ENCODE peak calls at places on chromosomes 6 and 20, in five cellular contexts. O is astrocyte of the cerebellum, D is tibial nerve, X is AG09309, G is heart left ventricle. B is an unnamed sample.

GRCh38 chr20:10842116-10842515 is 168.3 kb upstream of the JAG1 start:
- DNase-seq in O (no peak), G (no peak), D (no peak), X (no peak), B (no peak)

GRCh38 chr6:16420715-16421461 is 182.5 kb downstream of the GMPR start:
- DNase-seq in G (no peak), X (peak), D (no peak), O (peak), B (no peak)

GRCh38 chr6:134826889-134827737 is 122.8 kb downstream of the ALDH8A1 start:
- DNase-seq in D (peak), G (peak), O (peak), X (peak), B (peak)

GRCh38 chr6:24918641-24919403 is 16.9 kb downstream of the RIPOR2 start:
- DNase-seq in X (no peak), O (no peak), G (peak), D (no peak), B (no peak)

GRCh38 chr20:46809961-46810360 is 84.7 kb upstream of the EYA2 start:
- DNase-seq in X (no peak), D (no peak), O (no peak), G (no peak), B (no peak)

GRCh38 chr20:39850821-39851330 is 838.2 kb downstream of the MAFB start:
- DNase-seq in D (no peak), O (no peak), G (no peak), X (no peak), B (peak)

GRCh38 chr6:129632081-129632758 is 77.8 kb downstream of the ARHGAP18 start:
- DNase-seq in G (no peak), O (no peak), D (no peak), X (no peak), B (no peak)

GRCh38 chr20:49594143-49594928 is 26.4 kb upstream of the PTGIS start:
- DNase-seq in G (peak), X (peak), O (no peak), D (no peak), B (peak)

GRCh38 chr6:89411269-89412070 is 603 bp downstream of the RRAGD start:
- DNase-seq in D (no peak), X (no peak), G (peak), O (no peak), B (peak)

GRCh38 chr20:54472607-54473006 is 2.8 kb upstream of the DOK5 start:
- DNase-seq in G (no peak), X (no peak), O (no peak), D (no peak), B (no peak)

GRCh38 chr6:80005406-80005805 is 957 bp downstream of the TTK start:
- DNase-seq in D (no peak), O (no peak), G (no peak), X (no peak), B (no peak)
- H3K4me3 ChIP-seq in D (no peak), O (peak), G (no peak), X (peak), B (no peak)

GRCh38 chr20:380763-381580 is 412 bp downstream of the TRIB3 start:
- DNase-seq in D (no peak), G (peak), X (no peak), O (no peak), B (peak)
- TF ChIP-seq CTCF in D (no peak), G (no peak), X (no peak), O (peak), B (no peak)

GRCh38 chr6:5997420-5998093 is 9.2 kb downstream of the NRN1 start:
- DNase-seq in D (no peak), O (no peak), X (no peak), G (no peak), B (peak)
- H3K4me3 ChIP-seq in D (peak), O (no peak), X (no peak), G (peak), B (peak)

GRCh38 chr20:62805365-62805710 is 703 bp downstream of the OGFR start:
- DNase-seq in O (no peak), X (no peak), D (no peak), G (no peak), B (no peak)

GRCh38 chr20:62805711-62806382 is 1.2 kb downstream of the OGFR start:
- DNase-seq in D (no peak), O (no peak), G (no peak), X (no peak), B (no peak)

GRCh38 chr20:62802026-62802712 is 2.5 kb upstream of the OGFR start:
- DNase-seq in G (no peak), O (no peak), D (no peak), X (no peak), B (no peak)

GRCh38 chr20:62804632-62805364 is at the start of gene OGFR:
- DNase-seq in D (peak), O (no peak), X (no peak), G (peak), B (peak)

DNA sequence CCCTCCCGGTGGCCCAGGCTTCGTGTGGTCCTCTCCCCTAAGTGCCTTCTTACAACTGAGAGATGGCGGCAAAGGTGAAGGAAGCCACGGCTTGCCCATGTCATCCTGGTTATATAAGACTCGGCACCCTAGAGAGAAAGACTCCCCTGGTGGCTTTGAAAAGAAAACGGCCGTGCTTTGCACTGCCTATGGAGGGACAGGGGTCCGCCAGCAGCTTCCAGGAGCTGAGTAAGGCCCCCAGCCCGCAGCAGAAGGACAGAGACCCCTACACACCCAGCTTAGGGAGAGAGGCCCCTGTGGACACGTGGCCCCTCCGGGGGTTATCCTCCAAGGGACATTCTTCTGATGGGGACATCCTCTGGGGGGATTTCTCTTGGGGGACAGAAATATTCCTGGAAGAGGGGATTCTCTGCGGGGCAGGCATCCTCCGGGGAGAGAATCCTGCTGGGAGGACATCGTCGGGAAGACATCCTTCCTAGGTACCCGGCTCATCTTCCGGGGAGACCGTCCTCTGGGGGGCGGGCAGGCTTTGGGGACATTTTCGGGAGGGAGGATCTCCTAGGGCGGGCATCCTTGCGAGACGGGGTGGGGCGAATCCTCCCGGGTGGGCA is 509 bp upstream of the OGFR start:
- DNase-seq in O (no peak), X (no peak), G (no peak), D (no peak), B (no peak)
- TF ChIP-seq CTCF in O (peak), X (peak), G (no peak), D (no peak), B (no peak)

GRCh38 chr6:163793584-163793983 is 379.1 kb downstream of the QKI start:
- DNase-seq in D (no peak), X (peak), G (no peak), O (peak), B (no peak)
- H3K4me3 ChIP-seq in D (no peak), X (no peak), G (no peak), O (no peak), B (no peak)

GRCh38 chr6:32085759-32086458 is 23.2 kb downstream of the TNXB start:
- DNase-seq in X (no peak), G (no peak), D (no peak), O (no peak), B (no peak)

GRCh38 chr6:32089082-32089828 is 19.9 kb downstream of the TNXB start:
- DNase-seq in D (no peak), O (no peak), G (no peak), X (no peak), B (no peak)

GRCh38 chr6:32086661-32087573 is 22.2 kb downstream of the TNXB start:
- DNase-seq in D (no peak), O (peak), X (peak), G (no peak), B (no peak)

GRCh38 chr6:32088487-32089049 is 20.6 kb downstream of the TNXB start:
- DNase-seq in X (no peak), O (no peak), G (no peak), D (no peak), B (no peak)

GRCh38 chr6:32087574-32088486 is 21.3 kb downstream of the TNXB start:
- DNase-seq in D (peak), X (no peak), G (peak), O (no peak), B (peak)
- TF ChIP-seq CTCF in D (peak), X (no peak), G (peak), O (peak), B (peak)

DNA sequence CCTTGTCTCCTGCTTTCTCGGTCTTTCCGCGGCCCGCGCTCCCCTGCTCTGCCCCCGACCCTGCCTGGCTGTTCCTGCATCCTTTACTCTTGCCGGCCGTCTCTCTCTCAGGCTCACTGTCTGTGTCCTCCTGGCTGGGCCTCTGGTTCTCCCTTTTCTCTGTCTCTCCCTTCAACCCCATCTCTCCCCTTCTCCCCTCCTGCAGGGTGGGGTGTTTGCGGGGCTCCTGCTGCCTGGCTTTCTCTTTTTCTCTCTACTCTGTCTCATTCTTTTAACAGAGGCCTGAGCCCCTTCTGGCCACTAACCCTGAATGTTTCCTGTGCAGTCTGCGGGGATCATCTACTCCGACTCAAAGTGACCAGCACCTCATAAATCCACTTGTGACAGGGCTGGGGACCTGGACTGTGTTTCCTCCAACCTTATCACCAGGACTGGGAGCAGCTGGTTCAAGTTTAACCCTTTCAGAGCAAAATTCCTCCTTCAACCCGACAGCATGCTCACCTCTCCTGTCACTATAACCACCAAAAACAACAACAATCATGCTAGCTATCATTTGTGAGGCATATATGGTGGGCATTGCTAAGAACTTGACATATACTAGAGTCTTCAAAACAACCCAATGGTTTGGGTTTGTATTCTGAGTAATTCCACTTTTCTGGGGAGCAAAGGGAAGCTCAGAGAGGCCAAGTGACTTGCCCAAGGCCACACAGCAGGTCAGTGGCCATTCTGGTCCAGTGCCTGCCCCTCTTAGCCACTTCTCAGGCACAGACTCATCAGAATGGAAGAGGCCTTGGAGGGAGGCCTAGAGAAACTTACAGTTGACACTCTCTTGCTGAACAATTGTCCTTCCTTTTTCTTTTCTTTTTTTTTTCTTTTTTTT is 811 bp upstream of the RSPO4 start:
- DNase-seq in X (no peak), G (no peak), O (no peak), D (no peak), B (no peak)
- H3K4me3 ChIP-seq in X (no peak), G (no peak), O (no peak), D (no peak), B (no peak)

GRCh38 chr6:37259191-37259590 is 1.2 kb upstream of the TMEM217 start:
- DNase-seq in D (no peak), X (no peak), G (no peak), O (no peak), B (no peak)

GRCh38 chr6:37257634-37258404 is at the start of the genes TBC1D22B and TMEM217:
- DNase-seq in G (peak), D (peak), O (peak), X (peak), B (peak)

GRCh38 chr6:37257320-37257633 is 295 bp upstream of the TBC1D22B start:
- DNase-seq in X (no peak), D (no peak), O (no peak), G (no peak), B (no peak)

GRCh38 chr6:37258716-37259115 is 772 bp upstream of the TMEM217 start:
- DNase-seq in G (no peak), D (no peak), X (no peak), O (no peak), B (no peak)

GRCh38 chr6:37258405-37258704 is 411 bp upstream of the TMEM217 start:
- DNase-seq in O (no peak), G (no peak), D (no peak), X (no peak), B (no peak)
- TF ChIP-seq CTCF in O (no peak), G (no peak), D (no peak), X (no peak), B (no peak)

GRCh38 chr6:43742931-43743632 is 26.9 kb upstream of the VEGFA start:
- DNase-seq in O (no peak), G (no peak), D (no peak), X (no peak), B (no peak)
- H3K4me3 ChIP-seq in O (no peak), G (no peak), D (no peak), X (no peak), B (no peak)

GRCh38 chr6:166612471-166612881 is 14.6 kb downstream of the RPS6KA2 start:
- DNase-seq in G (no peak), D (no peak), X (no peak), O (no peak), B (peak)
- TF ChIP-seq CTCF in G (no peak), D (no peak), X (no peak), O (no peak), B (no peak)